ENCODE peak calls at places on chromosomes 2 and 18, in eight cellular contexts. Q is tibial nerve; X is uterus; I is HuH-7.5; Z is NCI-H187 treated with DMSO at 0.1 percent for 48 hours; Y is activated CD4-positive, alpha-beta T cell treated with anti-CD3 and anti-CD28 coated beads, Interleukin-2, amount 50 U/mL, for 24 hours; N is iris pigment epithelial cell; L is stimulated activated CD8-positive, alpha-beta memory T cell treated with anti-CD3 and anti-CD28 coated beads, Interleukin-4, amount 100 ng/mL, for 48 hours. P is an unnamed sample.

GRCh38 chr2:218245214-218245613 is 15.6 kb upstream of the GPBAR1 start:
- DNase-seq in Q (no peak), X (no peak), I (no peak), Z (no peak), Y (no peak), N (no peak), L (no peak), P (no peak)

GRCh38 chr18:77067315-77068061 is 65.1 kb downstream of the MBP start:
- DNase-seq in Q (no peak), X (peak), I (no peak), Z (no peak), Y (no peak), N (peak), L (peak), P (no peak)

GRCh38 chr2:42944744-42945415 is 152.5 kb upstream of the HAAO start:
- DNase-seq in Q (no peak), X (peak), I (no peak), Z (no peak), Y (no peak), N (peak), L (no peak), P (no peak)

GRCh38 chr2:62641410-62641843 is 64.1 kb upstream of the EHBP1 start:
- DNase-seq in Q (no peak), X (no peak), I (no peak), Z (no peak), Y (no peak), N (peak), L (no peak), P (no peak)

GRCh38 chr2:147345246-147345645 is 499.6 kb upstream of the ACVR2A start:
- DNase-seq in Q (no peak), X (no peak), I (peak), Z (no peak), Y (no peak), N (peak), L (no peak), P (no peak)

GRCh38 chr2:29223851-29224692 is 108.9 kb downstream of the CLIP4 start:
- DNase-seq in Q (peak), X (no peak), I (no peak), Z (peak), Y (no peak), N (peak), L (no peak), P (no peak)

GRCh38 chr2:241542278-241542605 is 16.3 kb upstream of the BOK start:
- DNase-seq in Q (no peak), X (no peak), I (peak), Z (no peak), Y (no peak), N (no peak), L (no peak), P (no peak)

GRCh38 chr2:498493-499178 is 178.6 kb downstream of the TMEM18 start:
- DNase-seq in Q (no peak), X (no peak), I (no peak), Z (no peak), Y (no peak), N (no peak), L (no peak), P (no peak)

GRCh38 chr2:62412347-62412742 is 93.7 kb downstream of the TMEM17 start:
- DNase-seq in Q (no peak), X (no peak), I (no peak), Z (no peak), Y (no peak), N (no peak), L (no peak), P (no peak)

GRCh38 chr2:12613137-12613912 is 103.4 kb upstream of the TRIB2 start:
- DNase-seq in Q (no peak), X (no peak), I (no peak), Z (no peak), Y (no peak), N (no peak), L (no peak), P (no peak)

GRCh38 chr2:172943992-172944793 is 131.5 kb upstream of the MAP3K20 start:
- DNase-seq in Q (no peak), X (no peak), I (no peak), Z (no peak), Y (no peak), N (no peak), L (no peak), P (no peak)

GRCh38 chr18:26832302-26832701 is 33.2 kb downstream of the AQP4 start:
- DNase-seq in Q (no peak), X (no peak), I (no peak), Z (no peak), Y (no peak), N (no peak), L (no peak), P (no peak)

GRCh38 chr2:24049485-24050021 is at the start of gene FKBP1B:
- DNase-seq in Q (peak), X (peak), I (peak), Z (no peak), Y (no peak), N (peak), L (peak), P (no peak)

GRCh38 chr2:241848761-241849615 is 9.7 kb downstream of the PDCD1 start:
- DNase-seq in Q (peak), X (no peak), I (peak), Z (no peak), Y (no peak), N (no peak), L (no peak), P (no peak)

GRCh38 chr18:23609390-23610008 is 23.2 kb upstream of the NPC1 start:
- DNase-seq in Q (no peak), X (no peak), I (no peak), Z (no peak), Y (no peak), N (no peak), L (no peak), P (no peak)

GRCh38 chr2:69116438-69116837 is 103.5 kb downstream of the ANTXR1 start:
- DNase-seq in Q (no peak), X (no peak), I (no peak), Z (no peak), Y (no peak), N (no peak), L (no peak), P (no peak)

GRCh38 chr2:224412064-224412921 is 10.4 kb upstream of the FAM124B start:
- DNase-seq in Q (no peak), X (no peak), I (no peak), Z (no peak), Y (no peak), N (peak), L (no peak), P (no peak)

GRCh38 chr18:63237911-63238710 is 81.5 kb downstream of the BCL2 start:
- DNase-seq in Q (no peak), X (no peak), I (peak), Z (no peak), Y (no peak), N (peak), L (no peak), P (no peak)

GRCh38 chr18:41075212-41075611 is 879.8 kb upstream of the PIK3C3 start:
- DNase-seq in Q (no peak), X (no peak), I (no peak), Z (no peak), Y (no peak), N (peak), L (no peak), P (no peak)

GRCh38 chr2:199216253-199216652 is 241.5 kb downstream of the SATB2 start:
- DNase-seq in Q (no peak), X (no peak), I (no peak), Z (no peak), Y (no peak), N (no peak), L (no peak), P (no peak)

GRCh38 chr18:4750392-4751346 is 295.6 kb upstream of the DLGAP1 start:
- DNase-seq in Q (no peak), X (no peak), I (no peak), Z (no peak), Y (no peak), N (no peak), L (no peak), P (no peak)

GRCh38 chr2:30300456-30301221 is 69.3 kb downstream of the LBH start:
- DNase-seq in Q (no peak), X (peak), I (no peak), Z (no peak), Y (no peak), N (peak), L (no peak), P (no peak)

GRCh38 chr18:3725100-3725499 is 275.1 kb downstream of the TGIF1 start:
- DNase-seq in Q (no peak), X (no peak), I (no peak), Z (no peak), Y (no peak), N (no peak), L (no peak), P (no peak)

GRCh38 chr2:236781933-236782788 is 212.5 kb downstream of the ACKR3 start:
- DNase-seq in Q (no peak), X (no peak), I (no peak), Z (no peak), Y (no peak), N (no peak), L (no peak), P (no peak)

GRCh38 chr2:55159037-55159651 is 72.9 kb downstream of the CLHC1 start:
- DNase-seq in Q (no peak), X (no peak), I (no peak), Z (no peak), Y (no peak), N (no peak), L (no peak), P (no peak)

GRCh38 chr2:196177124-196177523 is 5.7 kb upstream of the STK17B start:
- DNase-seq in Q (no peak), X (no peak), I (no peak), Z (no peak), Y (no peak), N (no peak), L (no peak), P (no peak)

GRCh38 chr2:210752532-210752931 is 196.1 kb downstream of the CPS1 start:
- DNase-seq in Q (no peak), X (no peak), I (no peak), Z (no peak), Y (no peak), N (no peak), L (no peak), P (no peak)

GRCh38 chr2:694174-694573 is 17.0 kb upstream of the TMEM18 start:
- DNase-seq in Q (no peak), X (no peak), I (no peak), Z (no peak), Y (no peak), N (peak), L (no peak), P (no peak)

GRCh38 chr2:30288576-30288975 is 57.2 kb downstream of the LBH start:
- DNase-seq in Q (no peak), X (no peak), I (no peak), Z (no peak), Y (no peak), N (no peak), L (no peak), P (no peak)

GRCh38 chr2:216388046-216388884 is 16.0 kb upstream of the MARCHF4 start:
- DNase-seq in Q (no peak), X (no peak), I (no peak), Z (no peak), Y (no peak), N (no peak), L (no peak), P (no peak)

GRCh38 chr2:11862049-11862448 is 115.6 kb downstream of the LPIN1 start:
- DNase-seq in Q (no peak), X (no peak), I (no peak), Z (no peak), Y (no peak), N (no peak), L (no peak), P (no peak)

GRCh38 chr2:136376798-136377211 is 258.9 kb upstream of the CXCR4 start:
- DNase-seq in Q (no peak), X (no peak), I (no peak), Z (no peak), Y (no peak), N (peak), L (no peak), P (no peak)

GRCh38 chr2:38652431-38653273 is 13.3 kb upstream of the GALM start:
- DNase-seq in Q (no peak), X (no peak), I (no peak), Z (no peak), Y (no peak), N (no peak), L (no peak), P (no peak)

GRCh38 chr2:131156452-131157149 is 51.5 kb downstream of the PLEKHB2 start:
- DNase-seq in Q (no peak), X (no peak), I (no peak), Z (no peak), Y (no peak), N (no peak), L (no peak), P (no peak)

GRCh38 chr2:222903234-222904220 is 42.7 kb downstream of the ACSL3 start:
- DNase-seq in Q (no peak), X (no peak), I (no peak), Z (no peak), Y (no peak), N (peak), L (peak), P (no peak)

GRCh38 chr2:238242731-238243495 is 3.1 kb upstream of the HES6 start:
- DNase-seq in Q (no peak), X (no peak), I (no peak), Z (no peak), Y (no peak), N (no peak), L (no peak), P (peak)

GRCh38 chr2:161898633-161899032 is 175.4 kb downstream of the DPP4 start:
- DNase-seq in Q (no peak), X (no peak), I (no peak), Z (no peak), Y (no peak), N (no peak), L (no peak), P (no peak)

GRCh38 chr18:34709631-34710429 is at the start of gene DTNA:
- DNase-seq in Q (no peak), X (no peak), I (no peak), Z (no peak), Y (no peak), N (peak), L (no peak), P (no peak)